ENCODE peak calls at places on chromosomes 16 and 17, in six cellular contexts. One of them, this sample, is unnamed.

GRCh38 chr17:59488805-59489204 is 76.6 kb upstream of the DHX40 start:
- DNase-seq in HCT116: no peak
- DNase-seq in head of caudate nucleus: no peak
- DNase-seq in AML-193: no peak
- DNase-seq in small intestine: no peak
- DNase-seq in left cardiac atrium: no peak
- DNase-seq in this sample: no peak

GRCh38 chr16:693766-694165 is 3.6 kb upstream of the WDR24 start:
- DNase-seq in HCT116: no peak
- DNase-seq in head of caudate nucleus: no peak
- DNase-seq in AML-193: no peak
- DNase-seq in small intestine: no peak
- DNase-seq in left cardiac atrium: no peak
- DNase-seq in this sample: peak

GRCh38 chr17:75854111-75854748 is 905 bp downstream of the WBP2 start:
- DNase-seq in HCT116: no peak
- DNase-seq in head of caudate nucleus: no peak
- DNase-seq in AML-193: no peak
- DNase-seq in small intestine: peak
- DNase-seq in left cardiac atrium: no peak
- DNase-seq in this sample: peak

GRCh38 chr16:65663774-65664173 is 541.9 kb upstream of the CDH11 start:
- DNase-seq in HCT116: no peak
- DNase-seq in head of caudate nucleus: no peak
- DNase-seq in AML-193: no peak
- DNase-seq in small intestine: no peak
- DNase-seq in left cardiac atrium: no peak
- DNase-seq in this sample: no peak

GRCh38 chr17:29251969-29252866 is 5.6 kb downstream of the CRYBA1 start:
- DNase-seq in HCT116: no peak
- DNase-seq in head of caudate nucleus: no peak
- DNase-seq in AML-193: peak
- DNase-seq in small intestine: no peak
- DNase-seq in left cardiac atrium: no peak
- DNase-seq in this sample: no peak

GRCh38 chr16:85592700-85593502 is 20.2 kb upstream of the GSE1 start:
- DNase-seq in HCT116: no peak
- DNase-seq in head of caudate nucleus: no peak
- DNase-seq in AML-193: no peak
- DNase-seq in small intestine: no peak
- DNase-seq in left cardiac atrium: no peak
- DNase-seq in this sample: no peak

GRCh38 chr16:88337538-88337937 is 45.2 kb upstream of the ZNF469 start:
- DNase-seq in HCT116: no peak
- DNase-seq in head of caudate nucleus: no peak
- DNase-seq in AML-193: no peak
- DNase-seq in small intestine: no peak
- DNase-seq in left cardiac atrium: no peak
- DNase-seq in this sample: no peak

GRCh38 chr16:75789237-75789636 is 62.9 kb upstream of the CPHXL start:
- DNase-seq in HCT116: peak
- DNase-seq in head of caudate nucleus: no peak
- DNase-seq in AML-193: peak
- DNase-seq in small intestine: peak
- DNase-seq in left cardiac atrium: no peak
- DNase-seq in this sample: no peak

GRCh38 chr16:30997887-30998711 is 12.3 kb downstream of the STX1B start:
- DNase-seq in HCT116: peak
- DNase-seq in head of caudate nucleus: no peak
- DNase-seq in AML-193: no peak
- DNase-seq in small intestine: no peak
- DNase-seq in left cardiac atrium: no peak
- DNase-seq in this sample: no peak

GRCh38 chr17:7204335-7204734 is 15.3 kb downstream of the DLG4 start:
- DNase-seq in HCT116: no peak
- DNase-seq in head of caudate nucleus: no peak
- DNase-seq in AML-193: no peak
- DNase-seq in small intestine: no peak
- DNase-seq in left cardiac atrium: no peak
- DNase-seq in this sample: no peak

GRCh38 chr17:65902831-65903549 is 288.9 kb downstream of the CEP112 start:
- DNase-seq in HCT116: no peak
- DNase-seq in head of caudate nucleus: no peak
- DNase-seq in AML-193: no peak
- DNase-seq in small intestine: no peak
- DNase-seq in left cardiac atrium: no peak
- DNase-seq in this sample: no peak

GRCh38 chr17:44108440-44109311 is 14.8 kb downstream of the HDAC5 start:
- DNase-seq in HCT116: no peak
- DNase-seq in head of caudate nucleus: no peak
- DNase-seq in AML-193: no peak
- DNase-seq in small intestine: no peak
- DNase-seq in left cardiac atrium: peak
- DNase-seq in this sample: peak

GRCh38 chr17:72515291-72516065 is 394.7 kb downstream of the SOX9 start:
- DNase-seq in HCT116: no peak
- DNase-seq in head of caudate nucleus: no peak
- DNase-seq in AML-193: no peak
- DNase-seq in small intestine: no peak
- DNase-seq in left cardiac atrium: peak
- DNase-seq in this sample: no peak

GRCh38 chr16:2019500-2019899 is at the start of gene NPW:
- DNase-seq in HCT116: no peak
- DNase-seq in head of caudate nucleus: no peak
- DNase-seq in AML-193: no peak
- DNase-seq in small intestine: no peak
- DNase-seq in left cardiac atrium: no peak
- DNase-seq in this sample: no peak

GRCh38 chr17:8859804-8860430 is 7.6 kb downstream of the PIK3R6 start:
- DNase-seq in HCT116: no peak
- DNase-seq in head of caudate nucleus: no peak
- DNase-seq in AML-193: no peak
- DNase-seq in small intestine: no peak
- DNase-seq in left cardiac atrium: no peak
- DNase-seq in this sample: no peak

GRCh38 chr17:28902819-28903545 is at the start of gene DHRS13:
- DNase-seq in HCT116: peak
- DNase-seq in head of caudate nucleus: peak
- DNase-seq in AML-193: peak
- DNase-seq in small intestine: peak
- DNase-seq in left cardiac atrium: peak
- DNase-seq in this sample: peak

GRCh38 chr17:67636841-67637240 is 80.9 kb upstream of the NOL11 start:
- DNase-seq in HCT116: no peak
- DNase-seq in head of caudate nucleus: no peak
- DNase-seq in AML-193: no peak
- DNase-seq in small intestine: no peak
- DNase-seq in left cardiac atrium: no peak
- DNase-seq in this sample: no peak

GRCh38 chr17:5703736-5704135 is 119.4 kb upstream of the NLRP1 start:
- DNase-seq in HCT116: no peak
- DNase-seq in head of caudate nucleus: no peak
- DNase-seq in AML-193: no peak
- DNase-seq in small intestine: no peak
- DNase-seq in left cardiac atrium: no peak
- DNase-seq in this sample: no peak

GRCh38 chr17:17180741-17181525 is 25.2 kb downstream of the PLD6 start:
- DNase-seq in HCT116: no peak
- DNase-seq in head of caudate nucleus: no peak
- DNase-seq in AML-193: no peak
- DNase-seq in small intestine: no peak
- DNase-seq in left cardiac atrium: no peak
- DNase-seq in this sample: no peak

GRCh38 chr17:75075597-75076253 is 12.0 kb upstream of the SLC16A5 start:
- DNase-seq in HCT116: no peak
- DNase-seq in head of caudate nucleus: no peak
- DNase-seq in AML-193: no peak
- DNase-seq in small intestine: no peak
- DNase-seq in left cardiac atrium: no peak
- DNase-seq in this sample: no peak

GRCh38 chr16:19898924-19899604 is 14.4 kb upstream of the GPRC5B start:
- DNase-seq in HCT116: peak
- DNase-seq in head of caudate nucleus: peak
- DNase-seq in AML-193: peak
- DNase-seq in small intestine: peak
- DNase-seq in left cardiac atrium: peak
- DNase-seq in this sample: no peak

GRCh38 chr16:9123871-9124270 is 32.4 kb downstream of the HAPSTR1 start:
- DNase-seq in HCT116: peak
- DNase-seq in head of caudate nucleus: no peak
- DNase-seq in AML-193: peak
- DNase-seq in small intestine: peak
- DNase-seq in left cardiac atrium: peak
- DNase-seq in this sample: peak

GRCh38 chr16:89291776-89292175 is 74.3 kb downstream of the ZNF778 start:
- DNase-seq in HCT116: no peak
- DNase-seq in head of caudate nucleus: no peak
- DNase-seq in AML-193: no peak
- DNase-seq in small intestine: no peak
- DNase-seq in left cardiac atrium: no peak
- DNase-seq in this sample: no peak

GRCh38 chr16:30075503-30076275 is at the start of gene PPP4C:
- DNase-seq in HCT116: peak
- DNase-seq in head of caudate nucleus: peak
- DNase-seq in AML-193: peak
- DNase-seq in small intestine: peak
- DNase-seq in left cardiac atrium: peak
- DNase-seq in this sample: peak

GRCh38 chr17:80187090-80187489 is 17.3 kb downstream of the CARD14 start:
- DNase-seq in HCT116: no peak
- DNase-seq in head of caudate nucleus: no peak
- DNase-seq in AML-193: no peak
- DNase-seq in small intestine: no peak
- DNase-seq in left cardiac atrium: no peak
- DNase-seq in this sample: no peak

GRCh38 chr17:39487946-39488345 is 26.7 kb downstream of the CDK12 start:
- DNase-seq in HCT116: no peak
- DNase-seq in head of caudate nucleus: no peak
- DNase-seq in AML-193: no peak
- DNase-seq in small intestine: no peak
- DNase-seq in left cardiac atrium: no peak
- DNase-seq in this sample: no peak

GRCh38 chr16:47143329-47143676 is 442 bp downstream of the NETO2 start:
- DNase-seq in HCT116: peak
- DNase-seq in head of caudate nucleus: peak
- DNase-seq in AML-193: no peak
- DNase-seq in small intestine: peak
- DNase-seq in left cardiac atrium: peak
- DNase-seq in this sample: peak